ENCODE peak calls at places on chromosome 9, in seven cellular contexts. O is T-helper 9 cell, T is mesenchymal stem cell, S is HCEC 1CT, B is colonic mucosa, G is HL-60, A is EH. W is an unnamed sample.

GRCh38 chr9:85941617-85941930 is 628 bp downstream of the NAA35 start:
- DNase-seq in O (no peak), T (no peak), S (no peak), B (no peak), G (no peak), A (no peak), W (no peak)

GRCh38 chr9:89929315-89929714 is 324.5 kb downstream of the GADD45G start:
- DNase-seq in O (no peak), T (no peak), S (no peak), B (no peak), G (no peak), A (no peak), W (no peak)

GRCh38 chr9:120382453-120382852 is 197.5 kb downstream of the CDK5RAP2 start:
- DNase-seq in O (no peak), T (no peak), S (no peak), B (no peak), G (no peak), A (no peak), W (no peak)

GRCh38 chr9:121855476-121855875 is 204.0 kb downstream of the DAB2IP start:
- DNase-seq in O (no peak), T (no peak), S (no peak), B (no peak), G (no peak), A (no peak), W (no peak)

GRCh38 chr9:97313243-97313642 is 5.8 kb downstream of the CCDC180 start:
- DNase-seq in O (no peak), T (no peak), S (no peak), B (no peak), G (no peak), A (no peak), W (no peak)

GRCh38 chr9:82031538-82032280 is 43.1 kb downstream of the SPATA31D1 start:
- DNase-seq in O (no peak), T (peak), S (no peak), B (no peak), G (no peak), A (peak), W (no peak)

GRCh38 chr9:131546336-131547084 is 1.2 kb downstream of the PRRT1B start:
- DNase-seq in O (no peak), T (peak), S (no peak), B (peak), G (no peak), A (peak), W (no peak)

GRCh38 chr9:134189475-134190231 is 25.3 kb upstream of the RNU6ATAC start:
- DNase-seq in O (no peak), T (no peak), S (no peak), B (no peak), G (no peak), A (no peak), W (no peak)

GRCh38 chr9:19247420-19247819 is 16.9 kb downstream of the DENND4C start:
- DNase-seq in O (no peak), T (no peak), S (no peak), B (no peak), G (no peak), A (no peak), W (no peak)

GRCh38 chr9:81619353-81620008 is 69.9 kb downstream of the TLE1 start:
- DNase-seq in O (no peak), T (peak), S (peak), B (no peak), G (no peak), A (peak), W (no peak)

GRCh38 chr9:136342191-136343120 is 15.1 kb downstream of the GPSM1 start:
- DNase-seq in O (peak), T (peak), S (peak), B (peak), G (peak), A (peak), W (peak)

GRCh38 chr9:16704489-16705111 is 165.9 kb downstream of the BNC2 start:
- DNase-seq in O (no peak), T (no peak), S (peak), B (peak), G (no peak), A (no peak), W (peak)

GRCh38 chr9:87498046-87498815 is 564 bp downstream of the DAPK1 start:
- DNase-seq in O (no peak), T (peak), S (no peak), B (peak), G (no peak), A (peak), W (peak)

GRCh38 chr9:87322840-87323635 is 174.6 kb upstream of the DAPK1 start:
- DNase-seq in O (no peak), T (no peak), S (peak), B (no peak), G (no peak), A (peak), W (no peak)

GRCh38 chr9:135307314-135307713 is 172.3 kb upstream of the PPP1R26 start:
- DNase-seq in O (no peak), T (no peak), S (no peak), B (no peak), G (no peak), A (no peak), W (no peak)

GRCh38 chr9:70510157-70510770 is 95.8 kb upstream of the KLF9 start:
- DNase-seq in O (no peak), T (no peak), S (no peak), B (peak), G (no peak), A (peak), W (peak)

GRCh38 chr9:93122721-93123221 is 11.3 kb downstream of the NINJ1 start:
- DNase-seq in O (no peak), T (no peak), S (no peak), B (no peak), G (no peak), A (no peak), W (no peak)